ENCODE peak calls at places on chromosomes 12 and 14, in five cellular contexts. V is H9, A is neuronal stem cell, I is trophoblast cell, P is H1. J is an unnamed sample.

GRCh38 chr14:76057914-76058313 is 72.4 kb downstream of the IFT43 start:
- DNase-seq in V (no peak), A (no peak), I (no peak), P (no peak), J (no peak)

GRCh38 chr12:62466018-62466595 is 519 bp upstream of the MON2 start:
- DNase-seq in V (peak), A (no peak), I (peak), P (peak), J (peak)

GRCh38 chr12:104519190-104519857 is 62.6 kb downstream of the CHST11 start:
- DNase-seq in V (no peak), A (no peak), I (no peak), P (no peak), J (no peak)

GRCh38 chr12:64633940-64634337 is 23.6 kb downstream of the RASSF3 start:
- DNase-seq in V (no peak), A (no peak), I (peak), P (no peak), J (peak)

GRCh38 chr12:71846322-71846940 is 6.9 kb downstream of the TBC1D15 start:
- DNase-seq in V (no peak), A (no peak), I (peak), P (no peak), J (peak)

GRCh38 chr12:111369496-111370220 is 763 bp upstream of the PHETA1 start:
- DNase-seq in V (no peak), A (no peak), I (peak), P (no peak), J (no peak)

GRCh38 chr12:71230542-71230941 is 72.7 kb upstream of the TSPAN8 start:
- DNase-seq in V (no peak), A (no peak), I (no peak), P (no peak), J (no peak)

GRCh38 chr12:13293086-13293485 is 96.6 kb downstream of the EMP1 start:
- DNase-seq in V (no peak), A (no peak), I (no peak), P (no peak), J (no peak)

GRCh38 chr14:90795744-90796143 is 20.5 kb downstream of the TTC7B start:
- DNase-seq in V (no peak), A (no peak), I (peak), P (no peak), J (peak)

GRCh38 chr12:28172434-28173030 is 17.7 kb upstream of the CCDC91 start:
- DNase-seq in V (peak), A (peak), I (peak), P (no peak), J (peak)

GRCh38 chr12:112906712-112907414 is at the start of gene OAS1:
- DNase-seq in V (no peak), A (no peak), I (peak), P (no peak), J (peak)

GRCh38 chr12:20863056-20863455 is 52.6 kb downstream of the SLCO1B3 start:
- DNase-seq in V (no peak), A (no peak), I (no peak), P (no peak), J (no peak)

GRCh38 chr12:6229823-6230222 is 29.6 kb downstream of the CD9 start:
- DNase-seq in V (no peak), A (no peak), I (peak), P (no peak), J (peak)

GRCh38 chr12:51008329-51008728 is 17.9 kb downstream of the SLC11A2 start:
- DNase-seq in V (no peak), A (no peak), I (no peak), P (no peak), J (no peak)
- H2BK12ac ChIP-seq in V (no peak), A (no peak), I (no peak), P (no peak), J (no peak)

GRCh38 chr14:74902941-74903705 is 19.9 kb downstream of the RPS6KL1 start:
- DNase-seq in V (no peak), A (no peak), I (no peak), P (no peak), J (no peak)
- H2BK12ac ChIP-seq in V (no peak), A (no peak), I (no peak), P (no peak), J (no peak)

GRCh38 chr12:31599053-31599452 is 8.1 kb upstream of the DENND5B start:
- DNase-seq in V (no peak), A (no peak), I (no peak), P (no peak), J (no peak)
- H2BK12ac ChIP-seq in V (no peak), A (no peak), I (no peak), P (no peak), J (no peak)

DNA sequence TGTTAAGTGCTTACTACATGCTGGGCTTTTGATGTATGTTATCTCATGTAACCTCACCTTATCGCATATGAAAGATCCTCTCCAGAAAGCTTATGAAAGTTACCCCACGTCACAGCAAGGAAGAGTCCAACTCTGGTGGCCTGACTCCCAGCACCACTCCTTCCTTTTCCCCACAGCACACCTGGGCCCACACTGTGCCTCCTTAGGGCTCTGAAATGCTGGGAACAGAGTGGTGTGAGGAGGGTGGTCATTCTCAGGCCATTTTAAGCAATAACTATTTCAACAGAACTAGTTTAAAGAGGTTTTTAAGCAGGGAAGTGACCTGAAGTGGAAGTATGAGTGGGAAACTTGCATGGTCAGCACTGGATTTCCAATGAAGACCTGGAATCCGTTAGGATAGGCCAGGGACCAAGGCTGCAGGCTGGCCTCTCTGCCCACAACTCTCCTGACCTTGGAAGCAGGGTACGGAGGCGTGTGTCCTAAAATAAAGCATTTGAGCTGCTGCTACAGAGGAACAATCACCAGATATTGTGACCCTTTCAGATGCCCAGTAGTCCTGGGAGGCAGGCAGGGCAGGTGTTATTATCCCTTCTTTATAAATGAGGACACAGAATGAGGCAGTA is 67.2 kb upstream of the TMEM263 start:
- DNase-seq in V (no peak), A (no peak), I (no peak), P (no peak), J (no peak)
- H2BK12ac ChIP-seq in V (no peak), A (no peak), I (no peak), P (no peak), J (no peak)

J was measured in mesenchymal stem cell.